ENCODE peak calls at places on chromosomes 12 and 14, in nine cellular contexts. Y is GM03348, M is adrenal gland, V is amygdala, N is Caco-2, J is A172, G is GM04504, F is renal cortical epithelial cell, B is kidney. I is an unnamed sample.

GRCh38 chr12:38898001-38898684 is 7.2 kb downstream of the CPNE8 start:
- DNase-seq in Y (no peak), M (no peak), V (no peak), N (peak), J (no peak), G (no peak), F (peak), B (no peak), I (no peak)

GRCh38 chr14:91953170-91953985 is 5.9 kb upstream of the FBLN5 start:
- DNase-seq in Y (no peak), M (peak), V (no peak), N (no peak), J (no peak), G (no peak), F (no peak), B (no peak), I (no peak)

GRCh38 chr12:42855362-42855950 is 265.9 kb upstream of the PRICKLE1 start:
- DNase-seq in Y (no peak), M (no peak), V (no peak), N (no peak), J (no peak), G (no peak), F (no peak), B (no peak), I (no peak)

GRCh38 chr12:118397693-118398440 is 21.5 kb downstream of the SUDS3 start:
- DNase-seq in Y (no peak), M (no peak), V (peak), N (no peak), J (no peak), G (no peak), F (no peak), B (no peak), I (no peak)

GRCh38 chr12:58877243-58877743 is 43.0 kb downstream of the LRIG3 start:
- DNase-seq in Y (peak), M (no peak), V (no peak), N (peak), J (peak), G (peak), F (peak), B (no peak), I (peak)

GRCh38 chr12:132278421-132279183 is 50.8 kb downstream of the GALNT9 start:
- DNase-seq in Y (no peak), M (no peak), V (no peak), N (no peak), J (no peak), G (no peak), F (no peak), B (peak), I (no peak)

GRCh38 chr12:9736931-9737705 is 4.2 kb upstream of the CLECL1 start:
- DNase-seq in Y (no peak), M (no peak), V (no peak), N (no peak), J (no peak), G (no peak), F (no peak), B (no peak), I (no peak)

GRCh38 chr12:54917001-54917488 is 62.7 kb downstream of the MUCL1 start:
- DNase-seq in Y (no peak), M (no peak), V (no peak), N (no peak), J (no peak), G (no peak), F (no peak), B (no peak), I (no peak)

GRCh38 chr14:80956922-80957321 is 1.5 kb downstream of the TSHR start:
- DNase-seq in Y (no peak), M (peak), V (no peak), N (no peak), J (no peak), G (no peak), F (no peak), B (no peak), I (no peak)

GRCh38 chr12:55743967-55744931 is 1.3 kb downstream of the GDF11 start:
- DNase-seq in Y (peak), M (no peak), V (no peak), N (peak), J (no peak), G (no peak), F (no peak), B (no peak), I (no peak)

GRCh38 chr12:94308612-94309011 is 151.1 kb downstream of the CEP83 start:
- DNase-seq in Y (no peak), M (no peak), V (no peak), N (no peak), J (no peak), G (no peak), F (no peak), B (no peak), I (no peak)

GRCh38 chr12:90013409-90013808 is 304.8 kb upstream of the ATP2B1 start:
- DNase-seq in Y (no peak), M (no peak), V (no peak), N (peak), J (no peak), G (no peak), F (no peak), B (no peak), I (no peak)

GRCh38 chr12:30977124-30977523 is 50.6 kb downstream of the TSPAN11 start:
- DNase-seq in Y (no peak), M (no peak), V (no peak), N (no peak), J (no peak), G (no peak), F (no peak), B (no peak), I (no peak)

GRCh38 chr14:103195828-103196615 is 72.8 kb downstream of the TNFAIP2 start:
- DNase-seq in Y (no peak), M (no peak), V (no peak), N (no peak), J (no peak), G (no peak), F (no peak), B (peak), I (no peak)

GRCh38 chr14:76926521-76927251 is 100.5 kb downstream of the LRRC74A start:
- DNase-seq in Y (peak), M (peak), V (peak), N (no peak), J (peak), G (no peak), F (no peak), B (peak), I (no peak)

GRCh38 chr14:67240168-67240932 is 885 bp upstream of the PALS1 start:
- DNase-seq in Y (peak), M (peak), V (peak), N (peak), J (no peak), G (no peak), F (peak), B (peak), I (peak)

GRCh38 chr12:79637093-79637492 is 53.7 kb downstream of the PAWR start:
- DNase-seq in Y (no peak), M (no peak), V (no peak), N (no peak), J (no peak), G (no peak), F (no peak), B (no peak), I (no peak)

I was measured in T1000.